ENCODE peak calls at places on chromosomes 2 and 18, in six cellular contexts. A is stomach, T is K562, H is sigmoid colon, X is breast epithelium, P is suprapubic skin. O is an unnamed sample.

GRCh38 chr18:7592305-7593071 is 25.4 kb downstream of the PTPRM start:
- DNase-seq in A (no peak), T (no peak), H (no peak), X (no peak), P (no peak), O (no peak)

GRCh38 chr2:26674771-26675170 is 17.8 kb upstream of the KCNK3 start:
- DNase-seq in A (no peak), T (no peak), H (peak; percentile 67), X (no peak), P (no peak), O (no peak)

GRCh38 chr2:218732761-218733158 is 22.1 kb downstream of the TTLL4 start:
- DNase-seq in A (no peak), T (no peak), H (no peak), X (no peak), P (no peak), O (no peak)

GRCh38 chr18:31648966-31649429 is 35.4 kb downstream of the B4GALT6 start:
- DNase-seq in A (no peak), T (no peak), H (no peak), X (no peak), P (no peak), O (no peak)

GRCh38 chr18:49041677-49042570 is 91.2 kb upstream of the SMAD7 start:
- DNase-seq in A (peak; percentile 70), T (no peak), H (peak; percentile 80), X (peak; percentile 61), P (no peak), O (peak; percentile 67)

GRCh38 chr2:17541514-17541950 is 1.0 kb downstream of the VSNL1 start:
- DNase-seq in A (no peak), T (no peak), H (no peak), X (no peak), P (no peak), O (no peak)

GRCh38 chr2:237662671-237663093 is 35.3 kb downstream of the LRRFIP1 start:
- DNase-seq in A (peak; percentile 96), T (peak; percentile 32), H (peak; percentile 98), X (peak; percentile 89), P (peak; percentile 95), O (peak; percentile 96)

GRCh38 chr18:1092228-1092627 is 187.6 kb downstream of the ADCYAP1 start:
- DNase-seq in A (no peak), T (peak; percentile 16), H (no peak), X (no peak), P (no peak), O (no peak)

GRCh38 chr2:5325523-5325922 is 366.7 kb upstream of the SOX11 start:
- DNase-seq in A (no peak), T (no peak), H (no peak), X (no peak), P (no peak), O (peak; percentile 65)

GRCh38 chr2:101775092-101775491 is 77.6 kb downstream of the MAP4K4 start:
- DNase-seq in A (no peak), T (no peak), H (no peak), X (no peak), P (no peak), O (no peak)
- H3K4me1 ChIP-seq in A (peaks cover 82% of the 10 kb centered on the region), T (no peaks in the 10 kb centered on the region), H (peaks cover 64% of the 10 kb centered on the region), X (no peaks in the 10 kb centered on the region), P (peaks cover 24% of the 10 kb centered on the region), O (peaks cover 43% of the 10 kb centered on the region)

GRCh38 chr2:144959416-144959815 is 439.5 kb upstream of the ZEB2 start:
- DNase-seq in A (no peak), T (no peak), H (no peak), X (no peak), P (no peak), O (no peak)
- H3K27ac ChIP-seq in A (no peak overlapping the region), T (no peak overlapping the region), H (no peak overlapping the region), X (no peak overlapping the region), P (no peak overlapping the region), O (no peak overlapping the region)

DNA sequence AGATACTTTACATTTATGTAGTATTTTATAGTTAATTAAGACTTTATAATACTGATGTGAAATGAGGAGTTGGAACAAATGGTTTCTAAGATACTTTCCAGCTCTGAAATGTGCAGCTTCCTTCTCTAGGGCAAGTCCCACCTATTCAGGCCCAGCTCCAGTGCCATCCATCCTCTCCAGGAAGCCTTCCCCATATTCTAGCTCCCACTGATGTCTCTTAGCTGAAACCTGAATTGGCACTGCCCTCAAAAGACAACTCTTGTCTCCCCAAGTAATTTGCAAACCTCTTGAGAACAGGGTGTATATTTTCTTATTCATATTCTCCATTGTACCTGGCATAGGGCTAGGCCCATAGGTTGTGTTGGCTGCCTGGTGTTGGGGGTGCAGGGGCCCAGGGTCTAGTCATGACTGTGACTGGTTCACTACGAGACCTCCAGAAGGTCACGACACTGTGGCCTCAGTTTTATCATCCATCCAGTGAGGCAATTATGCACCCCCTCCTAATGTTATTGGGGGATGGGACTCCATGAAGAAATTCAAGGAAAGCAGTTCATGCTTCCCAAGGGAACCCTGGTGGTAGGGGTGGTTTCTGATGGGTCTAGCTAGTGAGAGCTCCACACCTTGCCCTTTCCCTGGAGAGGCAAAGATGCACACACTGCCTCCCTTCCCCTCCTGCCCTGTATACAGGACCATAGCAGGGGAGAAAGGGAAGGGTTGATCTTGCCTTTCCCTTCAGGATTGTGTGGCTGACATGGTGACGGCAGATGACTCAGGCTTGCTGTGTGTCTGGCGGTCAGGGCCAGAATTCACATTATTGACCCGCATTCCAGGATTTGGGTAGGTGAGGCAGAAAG is 2.8 kb downstream of the WDR54 start:
- DNase-seq in A (no peak), T (no peak), H (peak; percentile 24), X (no peak), P (no peak), O (no peak)
- TF ChIP-seq POLR2AphosphoS5 in A (no peak), T (no peak), H (peak; percentile 12), X (no peak), P (no peak), O (no peak)

GRCh38 chr2:54671010-54671409 is 52.5 kb upstream of the EML6 start:
- DNase-seq in A (no peak), T (no peak), H (no peak), X (no peak), P (no peak), O (no peak)
- H3K4me1 ChIP-seq in A (peaks cover 95% of the 10 kb centered on the region), T (peaks cover 6% of the 10 kb centered on the region), H (peaks cover 64% of the 10 kb centered on the region), X (peaks cover 35% of the 10 kb centered on the region), P (peaks cover 89% of the 10 kb centered on the region), O (peaks cover 83% of the 10 kb centered on the region)

DNA sequence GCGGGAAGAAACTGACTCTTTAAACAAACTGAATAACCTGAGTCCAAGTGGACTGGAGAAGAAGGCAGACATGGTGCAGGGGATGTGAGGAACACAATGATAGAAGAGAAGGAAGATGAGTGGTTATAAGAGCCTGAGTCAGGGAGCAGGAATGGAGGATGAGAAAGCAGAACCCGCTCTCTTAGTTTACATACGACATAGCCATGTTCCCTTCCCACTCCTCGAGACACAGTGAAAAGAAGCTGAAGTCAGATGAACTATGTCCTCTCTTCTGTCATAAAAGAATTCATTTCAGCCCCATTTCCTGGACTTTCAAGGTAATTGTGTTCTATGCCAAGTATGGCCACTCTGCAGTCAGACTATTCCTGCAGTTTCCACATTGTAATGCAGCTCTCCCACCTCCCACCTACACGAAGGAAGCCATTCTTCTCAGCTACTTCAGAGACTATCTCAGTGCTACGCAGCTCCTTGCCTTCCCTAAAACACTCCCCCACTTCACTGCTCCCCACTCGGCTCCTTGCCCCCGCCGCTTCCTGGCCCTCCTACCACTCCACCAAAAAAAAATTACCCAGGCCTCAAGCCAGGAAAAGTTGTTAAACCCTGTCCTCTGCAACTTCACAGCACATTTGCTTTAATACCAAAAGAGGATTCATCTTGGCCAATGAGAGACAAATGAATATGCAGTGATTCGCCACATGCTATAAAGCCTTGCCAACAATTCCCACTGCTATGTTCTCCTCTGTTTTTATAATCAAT is 323.4 kb upstream of the EPHA4 start:
- DNase-seq in A (no peak), T (no peak), H (no peak), X (no peak), P (no peak), O (no peak)
- H3K27ac ChIP-seq in A (peak overlapping the region; percentile 55), T (no peak overlapping the region), H (peak overlapping the region; percentile 70), X (peak overlapping the region; percentile 32), P (peak overlapping the region; percentile 35), O (no peak overlapping the region)

GRCh38 chr2:202035941-202036372 is 2.3 kb downstream of the FZD7 start:
- DNase-seq in A (no peak), T (no peak), H (peak; percentile 77), X (no peak), P (no peak), O (no peak)
- TF ChIP-seq POLR2AphosphoS5 in A (no peak), T (no peak), H (no peak), X (no peak), P (no peak), O (no peak)

DNA sequence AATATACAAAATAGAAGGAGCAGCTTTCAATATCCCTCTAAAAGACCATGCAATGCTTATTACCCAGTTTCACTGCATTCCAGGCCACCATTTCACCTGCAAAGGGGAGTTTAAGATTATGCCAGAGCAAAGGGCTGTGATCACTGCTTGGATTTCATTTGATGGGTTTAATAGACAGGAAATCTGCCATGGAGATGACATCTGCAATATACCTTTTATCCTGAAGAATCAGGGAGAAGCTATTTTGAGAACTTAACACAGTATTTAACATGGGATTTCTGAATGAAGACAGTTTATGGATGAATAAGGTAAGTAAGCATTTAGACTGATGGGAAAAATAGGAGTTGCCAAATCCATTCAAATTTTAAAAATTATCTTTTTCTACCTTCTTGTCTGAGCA is 303.0 kb upstream of the SLC8A1 start:
- DNase-seq in A (no peak), T (no peak), H (no peak), X (no peak), P (no peak), O (no peak)
- H3K4me1 ChIP-seq in A (no peaks in the 10 kb centered on the region), T (no peaks in the 10 kb centered on the region), H (peaks cover 22% of the 10 kb centered on the region), X (no peaks in the 10 kb centered on the region), P (peaks cover 5% of the 10 kb centered on the region), O (no peaks in the 10 kb centered on the region)

DNA sequence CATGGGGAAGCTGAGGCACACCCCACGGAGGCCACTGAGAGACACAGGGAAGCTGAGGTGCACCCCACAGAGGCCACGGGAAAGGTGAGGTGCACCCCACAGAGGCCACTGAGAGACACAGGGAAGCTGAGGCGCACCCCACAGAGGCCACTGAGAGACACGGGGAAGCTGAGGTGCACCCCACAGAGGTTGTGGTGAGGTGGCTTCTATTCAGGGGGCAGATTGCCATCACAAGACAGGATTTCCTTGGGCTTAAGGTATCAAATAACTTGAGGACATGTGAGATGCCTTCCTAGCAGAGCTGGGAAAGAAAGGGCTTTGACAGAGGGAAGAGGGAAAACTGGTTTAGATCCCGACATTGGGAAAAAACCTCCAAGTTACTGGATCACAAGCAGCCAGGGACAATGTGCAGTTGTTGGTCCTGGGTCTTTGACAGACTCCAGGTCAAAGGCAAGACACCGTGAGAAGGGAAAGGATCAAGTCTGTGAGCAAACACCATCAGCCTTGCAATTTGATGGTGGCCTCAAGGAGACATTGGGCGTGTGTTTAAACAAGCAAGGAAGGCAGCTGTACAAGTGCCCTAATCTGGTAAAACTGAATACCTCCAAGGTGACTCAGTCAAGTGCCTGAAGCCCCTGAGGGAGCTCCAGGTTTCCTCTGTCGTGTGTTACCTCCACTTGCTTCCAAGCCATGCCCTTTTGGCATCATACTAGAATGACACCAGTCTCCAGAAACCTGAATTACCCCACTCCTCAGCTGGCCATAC is 133.2 kb upstream of the EPAS1 start:
- DNase-seq in A (no peak), T (no peak), H (no peak), X (no peak), P (peak; percentile 15), O (no peak)
- H3K27ac ChIP-seq in A (peak overlapping the region; percentile 79), T (no peak overlapping the region), H (peak overlapping the region; percentile 71), X (peak overlapping the region; percentile 68), P (no peak overlapping the region), O (peak overlapping the region; percentile 68)

DNA sequence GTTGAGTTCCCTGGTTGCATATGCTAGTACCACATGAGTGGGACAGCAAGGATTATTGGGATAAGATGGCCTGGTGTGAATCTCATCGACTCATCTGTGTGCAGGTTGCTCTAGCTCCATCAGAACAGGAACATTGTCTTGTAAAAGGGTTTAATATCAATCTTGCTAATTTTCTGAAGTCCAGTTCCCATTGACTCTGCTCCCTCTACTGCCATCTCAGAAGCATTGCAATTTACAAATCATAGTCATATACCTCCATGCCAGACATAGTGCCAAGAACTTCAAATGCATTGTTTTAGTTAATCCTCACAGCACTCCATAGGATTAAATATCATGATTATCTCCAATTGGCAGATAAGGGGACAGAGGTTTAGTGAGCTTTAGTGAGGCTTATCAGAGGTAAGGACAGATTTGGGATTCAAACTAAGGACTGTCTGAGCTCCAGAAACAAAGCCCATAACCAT is 4.8 kb upstream of the STAT4 start:
- DNase-seq in A (no peak), T (no peak), H (no peak), X (no peak), P (no peak), O (no peak)
- TF ChIP-seq POLR2AphosphoS5 in A (no peak), T (no peak), H (no peak), X (no peak), P (no peak), O (no peak)

O was measured in upper lobe of left lung.